ENCODE peak calls at places on chromosomes 4 and X, in nine cellular contexts. I is breast epithelium, M is GM10248, A is AG10803, Z is AG04449, V is GM06990, S is BJ, U is omental fat pad, P is uterus. G is an unnamed sample.

GRCh38 chrX:15913161-15913560 is 58.5 kb upstream of the AP1S2 start:
- DNase-seq in I (no peak), M (no peak), A (no peak), Z (no peak), V (no peak), S (no peak), U (no peak), P (no peak), G (no peak)

GRCh38 chr4:67988986-67989385 is 25.7 kb upstream of the TMPRSS11A start:
- DNase-seq in I (no peak), M (no peak), A (peak), Z (no peak), V (no peak), S (no peak), U (no peak), P (no peak), G (no peak)

GRCh38 chr4:141853091-141853734 is 216.8 kb downstream of the IL15 start:
- DNase-seq in I (no peak), M (no peak), A (peak), Z (no peak), V (no peak), S (no peak), U (no peak), P (no peak), G (no peak)

GRCh38 chrX:149807747-149808458 is 26.2 kb downstream of the MAGEA9 start:
- DNase-seq in I (no peak), M (no peak), A (no peak), Z (no peak), V (peak), S (no peak), U (no peak), P (no peak), G (no peak)

GRCh38 chr4:148145475-148145874 is 296.7 kb downstream of the NR3C2 start:
- DNase-seq in I (no peak), M (no peak), A (no peak), Z (no peak), V (no peak), S (no peak), U (no peak), P (no peak), G (no peak)

GRCh38 chrX:6279277-6279909 is 50.7 kb upstream of the NLGN4X start:
- DNase-seq in I (no peak), M (no peak), A (no peak), Z (no peak), V (no peak), S (no peak), U (no peak), P (no peak), G (no peak)

GRCh38 chr4:152667781-152668180 is 12.0 kb downstream of the TMEM154 start:
- DNase-seq in I (no peak), M (no peak), A (no peak), Z (no peak), V (no peak), S (no peak), U (no peak), P (no peak), G (no peak)

GRCh38 chr4:39825741-39826231 is 127.8 kb downstream of the UBE2K start:
- DNase-seq in I (no peak), M (no peak), A (peak), Z (no peak), V (no peak), S (no peak), U (no peak), P (no peak), G (peak)

GRCh38 chr4:100811046-100811445 is 293.2 kb upstream of the EMCN start:
- DNase-seq in I (no peak), M (no peak), A (no peak), Z (no peak), V (no peak), S (no peak), U (no peak), P (no peak), G (no peak)

GRCh38 chr4:157217708-157218107 is 2.8 kb upstream of the GRIA2 start:
- DNase-seq in I (no peak), M (no peak), A (peak), Z (no peak), V (no peak), S (no peak), U (no peak), P (no peak), G (peak)

GRCh38 chr4:141636771-141637460 is 533 bp downstream of the IL15 start:
- DNase-seq in I (no peak), M (peak), A (peak), Z (no peak), V (peak), S (no peak), U (no peak), P (peak), G (no peak)

GRCh38 chr4:1597021-1597931 is 86.8 kb downstream of the FAM53A start:
- DNase-seq in I (no peak), M (no peak), A (no peak), Z (no peak), V (no peak), S (no peak), U (no peak), P (no peak), G (no peak)

GRCh38 chr4:1417522-1418390 is 11.5 kb upstream of the NKX1-1 start:
- DNase-seq in I (peak), M (no peak), A (no peak), Z (no peak), V (no peak), S (no peak), U (no peak), P (no peak), G (no peak)

GRCh38 chrX:51395807-51396728 is 63.4 kb downstream of the NUDT10 start:
- DNase-seq in I (peak), M (no peak), A (no peak), Z (no peak), V (peak), S (no peak), U (no peak), P (peak), G (no peak)

GRCh38 chrX:49184294-49185061 is 1.7 kb downstream of the PRICKLE3 start:
- DNase-seq in I (peak), M (no peak), A (peak), Z (no peak), V (peak), S (peak), U (peak), P (peak), G (peak)

GRCh38 chrX:123959281-123960063 is 2.0 kb upstream of the STAG2 start:
- DNase-seq in I (peak), M (no peak), A (peak), Z (no peak), V (peak), S (no peak), U (no peak), P (peak), G (no peak)

GRCh38 chr4:147707892-147708672 is 23.8 kb upstream of the ARHGAP10 start:
- DNase-seq in I (no peak), M (peak), A (peak), Z (no peak), V (peak), S (no peak), U (peak), P (peak), G (no peak)

GRCh38 chr4:115944146-115944905 is 830.9 kb upstream of the NDST4 start:
- DNase-seq in I (no peak), M (no peak), A (no peak), Z (no peak), V (no peak), S (no peak), U (no peak), P (no peak), G (no peak)

GRCh38 chrX:50971390-50971789 is 60.9 kb downstream of the BMP15 start:
- DNase-seq in I (no peak), M (no peak), A (peak), Z (no peak), V (no peak), S (no peak), U (no peak), P (no peak), G (no peak)

GRCh38 chrX:71998836-71999509 is 88.3 kb downstream of the NHSL2 start:
- DNase-seq in I (no peak), M (peak), A (peak), Z (no peak), V (no peak), S (no peak), U (no peak), P (peak), G (no peak)

GRCh38 chr4:181528570-181529184 is 714.5 kb upstream of the TENM3 start:
- DNase-seq in I (peak), M (peak), A (peak), Z (peak), V (no peak), S (no peak), U (peak), P (no peak), G (peak)

GRCh38 chrX:116897526-116897925 is 434.8 kb upstream of the CT83 start:
- DNase-seq in I (no peak), M (no peak), A (no peak), Z (no peak), V (no peak), S (no peak), U (no peak), P (no peak), G (no peak)

GRCh38 chr4:55249476-55249875 is 96.6 kb upstream of the SRD5A3 start:
- DNase-seq in I (no peak), M (no peak), A (peak), Z (no peak), V (no peak), S (no peak), U (no peak), P (peak), G (no peak)

GRCh38 chr4:15001248-15001824 is 945 bp upstream of the CPEB2 start:
- DNase-seq in I (peak), M (peak), A (peak), Z (peak), V (no peak), S (peak), U (peak), P (peak), G (peak)

GRCh38 chr4:175827510-175827909 is 15.4 kb upstream of the GPM6A start:
- DNase-seq in I (no peak), M (no peak), A (no peak), Z (no peak), V (no peak), S (no peak), U (no peak), P (no peak), G (no peak)

DNA sequence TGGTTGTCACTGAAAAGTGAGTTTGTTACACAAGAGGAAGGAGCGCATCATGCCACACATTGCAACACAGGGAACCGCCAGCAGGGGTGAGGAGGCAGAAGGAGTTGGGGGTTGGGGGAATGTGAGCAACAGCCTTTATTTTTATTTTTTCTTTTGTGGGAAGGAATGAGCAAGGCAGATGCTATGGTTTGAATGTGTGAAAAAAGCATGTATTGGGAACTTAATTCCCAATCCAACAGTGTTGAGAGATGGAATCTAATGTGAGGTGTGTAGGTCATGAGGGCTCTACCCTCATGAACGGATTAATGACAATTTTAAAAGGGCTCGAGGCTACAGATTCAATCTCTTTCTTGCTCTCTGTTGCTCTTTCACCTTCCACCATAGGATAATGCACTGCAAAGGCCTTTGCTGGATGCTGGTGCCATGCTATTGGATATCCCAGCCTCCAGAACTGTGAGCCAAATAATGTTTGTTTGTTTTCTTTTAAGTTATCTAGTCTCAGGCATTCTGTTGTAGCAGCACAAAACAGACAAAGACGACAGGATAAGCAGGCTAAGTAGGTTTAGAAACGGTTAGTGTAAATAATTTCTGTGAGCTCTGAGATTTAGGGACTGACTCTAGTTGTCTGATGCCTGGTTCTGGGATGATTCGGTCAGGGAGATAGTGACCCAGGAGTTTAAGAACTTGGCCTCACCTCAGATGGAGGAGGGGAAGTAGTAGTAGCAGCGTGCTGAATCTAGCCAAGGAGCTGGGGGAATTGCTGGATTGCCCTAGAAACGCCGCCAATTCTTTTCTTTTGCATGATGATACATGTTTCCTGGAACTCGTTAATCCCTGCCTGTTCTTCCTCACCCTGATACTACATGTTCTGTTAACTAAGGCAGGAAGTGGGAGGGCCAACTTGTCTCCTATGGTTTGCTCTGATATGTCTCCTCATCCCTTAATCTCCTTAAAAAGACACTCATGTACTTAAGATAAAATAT is 156.6 kb upstream of the CTSO start:
- DNase-seq in I (no peak), M (no peak), A (peak), Z (no peak), V (no peak), S (no peak), U (no peak), P (peak), G (no peak)
- TF ChIP-seq CTCF in I (peak), M (no peak), A (peak), Z (peak), V (peak), S (peak), U (no peak), P (no peak), G (peak)

DNA sequence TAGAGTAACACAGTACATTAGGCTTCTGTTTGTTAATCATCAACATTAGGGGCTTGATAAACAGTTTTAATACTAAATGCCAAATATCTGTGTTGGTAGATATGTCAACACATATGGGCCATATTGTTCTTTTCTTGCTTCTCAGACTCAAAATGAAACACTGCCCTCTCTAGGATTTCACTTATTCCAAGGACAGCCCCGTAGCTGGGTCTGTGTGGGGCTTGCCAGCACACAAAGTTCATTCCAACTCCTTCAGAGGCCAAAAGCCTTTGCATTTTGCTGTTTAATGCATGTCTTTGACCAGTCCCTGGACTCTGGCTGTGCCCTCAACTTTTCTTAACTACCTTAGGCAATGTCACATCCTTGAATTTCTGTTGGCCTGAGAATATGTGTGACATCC is 102.0 kb upstream of the ZNF827 start:
- DNase-seq in I (no peak), M (no peak), A (no peak), Z (no peak), V (no peak), S (no peak), U (no peak), P (no peak), G (no peak)
- TF ChIP-seq CTCF in I (no peak), M (peak), A (no peak), Z (no peak), V (no peak), S (no peak), U (no peak), P (no peak), G (no peak)

GRCh38 chr4:177051473-177052060 is 258.1 kb upstream of the NEIL3 start:
- DNase-seq in I (no peak), M (peak), A (no peak), Z (no peak), V (no peak), S (no peak), U (no peak), P (no peak), G (no peak)
- TF ChIP-seq CTCF in I (no peak), M (peak), A (peak), Z (no peak), V (peak), S (peak), U (no peak), P (no peak), G (peak)

GRCh38 chrX:128464091-128464490 is 411.9 kb upstream of the ACTRT1 start:
- DNase-seq in I (no peak), M (no peak), A (no peak), Z (no peak), V (no peak), S (no peak), U (no peak), P (no peak), G (no peak)

GRCh38 chrX:128458888-128459287 is 406.7 kb upstream of the ACTRT1 start:
- DNase-seq in I (no peak), M (no peak), A (no peak), Z (no peak), V (no peak), S (no peak), U (no peak), P (no peak), G (peak)

GRCh38 chrX:128457674-128458073 is 405.5 kb upstream of the ACTRT1 start:
- DNase-seq in I (no peak), M (no peak), A (no peak), Z (no peak), V (no peak), S (no peak), U (no peak), P (no peak), G (no peak)

GRCh38 chrX:128460835-128461234 is 408.6 kb upstream of the ACTRT1 start:
- DNase-seq in I (no peak), M (no peak), A (no peak), Z (no peak), V (no peak), S (no peak), U (no peak), P (no peak), G (no peak)
- TF ChIP-seq CTCF in I (no peak), M (no peak), A (no peak), Z (no peak), V (no peak), S (no peak), U (no peak), P (no peak), G (peak)

DNA sequence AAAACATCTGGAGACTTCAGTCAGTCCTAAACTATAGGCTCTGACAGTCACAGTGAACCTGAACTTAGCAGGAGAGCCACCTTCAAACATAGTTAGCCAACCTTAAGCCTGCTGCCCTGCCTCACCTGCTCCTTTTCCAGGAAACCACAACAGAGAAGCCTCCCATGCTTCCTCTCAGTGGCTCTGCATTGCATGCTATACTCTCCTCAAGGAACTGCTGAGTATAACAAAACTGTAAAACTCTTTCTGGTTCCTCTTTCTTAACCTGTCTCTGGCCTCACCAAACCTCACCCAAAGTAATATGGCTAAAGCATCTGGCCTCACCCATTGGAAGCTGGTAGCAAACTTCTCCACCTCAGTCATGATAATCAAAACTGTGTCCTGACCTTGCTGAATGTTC is 122.1 kb downstream of the ANKRD50 start:
- DNase-seq in I (no peak), M (no peak), A (no peak), Z (no peak), V (no peak), S (no peak), U (no peak), P (no peak), G (no peak)
- TF ChIP-seq CTCF in I (no peak), M (no peak), A (no peak), Z (no peak), V (no peak), S (no peak), U (no peak), P (no peak), G (no peak)

GRCh38 chrX:137194164-137194563 is 160.4 kb upstream of the GPR101 start:
- DNase-seq in I (no peak), M (peak), A (no peak), Z (no peak), V (no peak), S (no peak), U (no peak), P (no peak), G (peak)
- TF ChIP-seq CTCF in I (no peak), M (peak), A (peak), Z (peak), V (peak), S (peak), U (no peak), P (no peak), G (peak)

DNA sequence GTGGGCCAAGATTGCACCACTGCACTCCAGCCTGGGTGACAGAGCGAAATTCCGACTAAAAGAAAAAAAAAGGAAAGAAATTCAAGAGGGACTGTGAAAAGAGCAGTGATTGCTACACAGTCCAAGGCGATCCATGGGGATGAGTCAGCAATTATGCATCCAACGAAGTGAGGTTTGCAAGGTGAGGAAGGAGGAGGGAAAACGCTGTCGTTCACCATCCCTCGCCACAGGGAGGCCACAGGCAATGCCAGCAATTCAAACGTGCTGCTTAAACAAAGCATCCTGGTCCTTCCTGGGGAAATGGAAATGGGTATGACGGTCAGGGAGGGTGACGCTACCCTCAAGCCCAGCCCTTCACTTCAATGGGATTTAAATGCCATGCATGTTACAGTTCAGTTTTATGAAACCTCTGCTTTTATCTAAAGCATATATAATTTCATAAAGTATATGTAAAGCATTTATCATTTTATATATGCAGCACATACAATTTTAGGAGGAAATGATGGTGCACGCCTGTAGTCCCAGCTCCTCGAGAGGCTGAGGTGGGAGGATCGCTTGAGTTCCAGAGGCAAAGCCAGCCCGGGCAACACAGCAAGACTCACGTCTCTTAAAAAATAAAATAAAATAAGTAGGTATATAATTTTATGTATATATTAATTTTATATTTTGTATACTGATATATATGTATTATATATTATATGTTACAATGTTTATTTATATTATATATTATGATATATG is 108.7 kb downstream of the DHRSX start:
- DNase-seq in I (no peak), M (no peak), A (peak), Z (peak), V (no peak), S (peak), U (no peak), P (no peak), G (peak)
- TF ChIP-seq CTCF in I (no peak), M (no peak), A (peak), Z (no peak), V (no peak), S (peak), U (no peak), P (no peak), G (no peak)

GRCh38 chrX:117985241-117985640 is 131.4 kb downstream of the KLHL13 start:
- DNase-seq in I (no peak), M (no peak), A (no peak), Z (no peak), V (peak), S (no peak), U (no peak), P (no peak), G (no peak)
- TF ChIP-seq CTCF in I (no peak), M (no peak), A (no peak), Z (no peak), V (peak), S (no peak), U (no peak), P (no peak), G (peak)

GRCh38 chr4:169611991-169612868 is at the start of gene NEK1:
- DNase-seq in I (peak), M (peak), A (peak), Z (no peak), V (peak), S (no peak), U (peak), P (peak), G (peak)
- TF ChIP-seq CTCF in I (no peak), M (no peak), A (peak), Z (no peak), V (peak), S (peak), U (no peak), P (no peak), G (no peak)

G was measured in astrocyte of the cerebellum.